ENCODE peak calls at places on chromosomes 7 and 10, in nine cellular contexts. L is brain microvascular endothelial cell, B is upper lobe of right lung, M is adrenal gland, D is GM12865, N is cardiac muscle cell, X is A549, H is coronary artery, V is SK-N-SH. F is an unnamed sample.
A peak's percentile ranks its signal among the peaks of the same experiment; 100 is the strongest.

GRCh38 chr10:132714096-132714721 is 71.7 kb downstream of the NKX6-2 start:
- DNase-seq in L (no peak), B (no peak), M (no peak), D (no peak), N (no peak), X (no peak), H (no peak), V (no peak), F (no peak)

GRCh38 chr10:77812741-77813140 is 113.8 kb downstream of the DLG5 start:
- DNase-seq in L (no peak), B (no peak), M (no peak), D (no peak), N (no peak), X (no peak), H (no peak), V (no peak), F (no peak)

GRCh38 chr10:92990615-92991014 is 70.0 kb upstream of the CYP26C1 start:
- DNase-seq in L (peak; percentile 31), B (no peak), M (no peak), D (peak; percentile 27), N (peak; percentile 22), X (no peak), H (no peak), V (no peak), F (no peak)

GRCh38 chr10:132597654-132598053 is 60.1 kb downstream of the INPP5A start:
- DNase-seq in L (no peak), B (no peak), M (peak; percentile 32), D (no peak), N (no peak), X (no peak), H (no peak), V (no peak), F (no peak)

GRCh38 chr10:133264455-133264854 is 12.2 kb downstream of the ADAM8 start:
- DNase-seq in L (no peak), B (no peak), M (no peak), D (no peak), N (no peak), X (no peak), H (no peak), V (no peak), F (no peak)

GRCh38 chr7:87510430-87510875 is 35.0 kb upstream of the ABCB4 start:
- DNase-seq in L (no peak), B (no peak), M (peak; percentile 43), D (no peak), N (no peak), X (no peak), H (no peak), V (peak; percentile 30), F (no peak)

GRCh38 chr10:69403519-69403918 is 13.2 kb downstream of the TACR2 start:
- DNase-seq in L (peak; percentile 74), B (no peak), M (no peak), D (no peak), N (peak; percentile 95), X (no peak), H (no peak), V (no peak), F (peak; percentile 73)

GRCh38 chr10:33800545-33800944 is 466.1 kb upstream of the NRP1 start:
- DNase-seq in L (no peak), B (no peak), M (no peak), D (no peak), N (no peak), X (no peak), H (no peak), V (no peak), F (no peak)

GRCh38 chr10:69468771-69469129 is 17.5 kb downstream of the TSPAN15 start:
- DNase-seq in L (no peak), B (no peak), M (no peak), D (no peak), N (no peak), X (no peak), H (no peak), V (no peak), F (no peak)

GRCh38 chr7:79317728-79318127 is 135.7 kb downstream of the MAGI2 start:
- DNase-seq in L (peak; percentile 77), B (no peak), M (peak; percentile 26), D (no peak), N (peak; percentile 80), X (peak; percentile 46), H (no peak), V (no peak), F (peak; percentile 63)

GRCh38 chr7:49643321-49643720 is 130.1 kb upstream of the VWC2 start:
- DNase-seq in L (no peak), B (no peak), M (no peak), D (no peak), N (no peak), X (no peak), H (no peak), V (no peak), F (no peak)

GRCh38 chr10:98569878-98570277 is 123.1 kb upstream of the HPS1 start:
- DNase-seq in L (no peak), B (no peak), M (no peak), D (no peak), N (no peak), X (no peak), H (no peak), V (no peak), F (no peak)

GRCh38 chr7:5634107-5634950 is 147.1 kb downstream of the RNF216 start:
- DNase-seq in L (peak; percentile 43), B (peak; percentile 76), M (peak; percentile 35), D (no peak), N (peak; percentile 77), X (no peak), H (no peak), V (peak; percentile 93), F (peak; percentile 75)

GRCh38 chr10:71748671-71749191 is 24.6 kb downstream of the VSIR start:
- DNase-seq in L (no peak), B (peak; percentile 82), M (peak; percentile 79), D (peak; percentile 83), N (peak; percentile 42), X (no peak), H (no peak), V (peak; percentile 55), F (no peak)

GRCh38 chr7:140239653-140239935 is 62.8 kb upstream of the KDM7A start:
- DNase-seq in L (no peak), B (no peak), M (no peak), D (peak; percentile 11), N (no peak), X (no peak), H (no peak), V (no peak), F (no peak)

GRCh38 chr7:140237390-140237789 is 60.6 kb upstream of the KDM7A start:
- DNase-seq in L (no peak), B (no peak), M (no peak), D (no peak), N (no peak), X (no peak), H (no peak), V (no peak), F (no peak)

GRCh38 chr7:140245611-140246105 is 68.9 kb upstream of the KDM7A start:
- DNase-seq in L (no peak), B (no peak), M (no peak), D (no peak), N (no peak), X (no peak), H (no peak), V (no peak), F (no peak)

GRCh38 chr7:140238778-140239652 is 62.2 kb upstream of the KDM7A start:
- DNase-seq in L (no peak), B (no peak), M (no peak), D (no peak), N (no peak), X (no peak), H (no peak), V (no peak), F (no peak)

DNA sequence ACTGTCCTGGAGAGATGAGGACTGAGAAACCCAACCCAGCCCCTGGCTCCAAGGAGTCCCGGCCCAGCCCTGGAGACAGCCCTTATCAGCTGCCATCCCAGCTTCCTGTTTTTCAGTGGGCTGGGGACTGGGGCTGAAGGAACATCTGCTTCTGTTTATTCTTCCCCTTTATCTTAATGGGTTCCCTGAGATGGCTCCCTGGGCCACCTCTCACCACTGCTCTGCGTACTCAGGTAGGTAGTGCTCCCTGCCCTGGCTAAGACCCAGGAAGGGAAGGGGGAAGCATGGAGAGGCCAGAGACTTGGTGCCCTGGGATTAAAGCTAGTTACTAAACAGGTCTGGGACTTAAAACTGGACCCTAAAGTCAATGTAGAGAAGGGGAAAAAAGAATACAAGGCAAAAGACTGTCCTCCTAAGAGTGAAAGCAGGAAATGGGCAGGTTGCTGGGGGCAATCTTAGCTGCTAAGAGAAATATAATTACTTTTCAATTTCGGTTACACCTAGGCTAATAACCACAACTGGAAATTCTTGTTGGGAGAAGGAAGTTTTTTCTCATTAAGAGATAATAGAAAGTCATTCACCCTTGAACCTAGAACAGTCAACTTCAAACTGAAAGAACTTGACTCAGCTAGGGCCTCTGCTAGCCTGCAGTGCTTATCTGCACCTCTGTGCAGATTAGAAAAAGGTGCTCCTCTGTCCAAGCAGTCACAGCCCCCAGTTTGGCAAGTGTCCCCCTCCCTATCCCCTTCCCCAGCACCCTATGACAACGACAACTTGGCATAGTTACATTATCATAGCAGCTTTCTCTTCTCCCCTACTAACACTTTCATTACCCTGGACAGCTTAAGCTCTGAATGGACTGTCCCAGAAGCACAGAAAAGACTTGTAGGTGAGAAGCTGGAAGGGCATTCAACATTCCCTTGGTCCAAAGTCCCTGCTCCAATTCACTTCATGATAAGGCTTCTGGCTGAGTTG is 65.6 kb upstream of the KDM7A start:
- DNase-seq in L (no peak), B (no peak), M (peak; percentile 20), D (peak; percentile 69), N (no peak), X (no peak), H (no peak), V (peak; percentile 81), F (no peak)
- TF ChIP-seq CTCF in L (no peak), B (no peak), M (no peak), D (no peak), N (no peak), X (no peak), H (no peak), V (no peak), F (no peak)

DNA sequence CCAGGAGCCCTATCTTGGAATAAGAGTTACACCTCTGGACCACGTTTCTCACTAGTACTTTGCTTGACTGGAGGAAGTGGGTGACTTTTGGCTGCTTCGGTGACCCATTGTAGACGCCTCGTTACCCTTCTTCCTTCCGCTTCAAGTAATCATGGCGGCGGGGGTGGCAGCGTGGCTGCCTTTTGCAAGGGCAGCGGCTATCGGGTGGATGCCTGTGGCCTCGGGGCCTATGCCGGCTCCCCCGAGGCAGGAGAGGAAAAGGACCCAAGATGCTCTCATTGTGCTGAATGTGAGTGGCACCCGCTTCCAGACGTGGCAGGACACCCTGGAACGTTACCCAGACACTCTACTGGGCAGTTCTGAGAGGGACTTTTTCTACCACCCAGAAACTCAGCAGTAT is 1.5 kb downstream of the KCND2 start:
- DNase-seq in L (no peak), B (peak; percentile 47), M (no peak), D (no peak), N (no peak), X (no peak), H (no peak), V (peak; percentile 14), F (no peak)
- H3K4me3 ChIP-seq in L (no peak overlapping the region), B (no peak overlapping the region), M (no peak overlapping the region), D (no peak overlapping the region), N (no peak overlapping the region), X (no peak overlapping the region), H (no peak overlapping the region), V (no peak overlapping the region), F (no peak overlapping the region)

GRCh38 chr7:151223728-151224127 is 3.3 kb downstream of the ABCF2 start:
- DNase-seq in L (no peak), B (no peak), M (no peak), D (no peak), N (no peak), X (no peak), H (no peak), V (no peak), F (no peak)
- TF ChIP-seq CTCF in L (no peak), B (no peak), M (no peak), D (no peak), N (no peak), X (no peak), H (no peak), V (peak; percentile 13), F (no peak)

GRCh38 chr7:128915841-128916642 is 5.5 kb upstream of the KCP start:
- DNase-seq in L (no peak), B (no peak), M (no peak), D (no peak), N (no peak), X (no peak), H (peak; percentile 58), V (peak; percentile 23), F (no peak)
- H3K4me3 ChIP-seq in L (no peak overlapping the region), B (no peak overlapping the region), M (no peak overlapping the region), D (no peak overlapping the region), N (no peak overlapping the region), X (no peak overlapping the region), H (peak overlapping the region; percentile 40), V (no peak overlapping the region), F (no peak overlapping the region)

F was measured in AG09309.